ENCODE peak calls at places on chromosome 4, in four cellular contexts. T is A549, A is right lobe of liver, U is endothelial cell of umbilical vein. R is an unnamed sample.

GRCh38 chr4:145289403-145290076 is 109.2 kb upstream of the OTUD4 start:
- DNase-seq in T (no peak), A (no peak), U (no peak), R (no peak)

GRCh38 chr4:52843351-52843750 is 18.8 kb upstream of the RASL11B start:
- DNase-seq in T (no peak), A (no peak), U (no peak), R (no peak)

GRCh38 chr4:98504091-98504490 is 154.3 kb downstream of the TSPAN5 start:
- DNase-seq in T (no peak), A (no peak), U (no peak), R (no peak)

GRCh38 chr4:84582988-84583870 is at the start of gene CDS1:
- DNase-seq in T (peak; percentile 6), A (peak; percentile 45), U (no peak), R (peak; percentile 77)

GRCh38 chr4:142222127-142222526 is 585.7 kb downstream of the IL15 start:
- DNase-seq in T (no peak), A (no peak), U (no peak), R (no peak)

GRCh38 chr4:158895797-158896442 is 127.1 kb downstream of the FNIP2 start:
- DNase-seq in T (no peak), A (no peak), U (peak; percentile 44), R (peak; percentile 31)

GRCh38 chr4:81118086-81118485 is 87.6 kb downstream of the BMP3 start:
- DNase-seq in T (no peak), A (no peak), U (no peak), R (no peak)

GRCh38 chr4:163087805-163088204 is 78.9 kb downstream of the NAF1 start:
- DNase-seq in T (no peak), A (no peak), U (no peak), R (no peak)

GRCh38 chr4:140158234-140159030 is 4.4 kb upstream of the MAML3 start:
- DNase-seq in T (no peak), A (peak; percentile 85), U (peak; percentile 67), R (peak; percentile 71)

GRCh38 chr4:76277667-76278066 is 26.1 kb downstream of the FAM47E start:
- DNase-seq in T (no peak), A (no peak), U (no peak), R (no peak)
- TF ChIP-seq CTCF in T (no peak), A (no peak), U (no peak), R (no peak)

DNA sequence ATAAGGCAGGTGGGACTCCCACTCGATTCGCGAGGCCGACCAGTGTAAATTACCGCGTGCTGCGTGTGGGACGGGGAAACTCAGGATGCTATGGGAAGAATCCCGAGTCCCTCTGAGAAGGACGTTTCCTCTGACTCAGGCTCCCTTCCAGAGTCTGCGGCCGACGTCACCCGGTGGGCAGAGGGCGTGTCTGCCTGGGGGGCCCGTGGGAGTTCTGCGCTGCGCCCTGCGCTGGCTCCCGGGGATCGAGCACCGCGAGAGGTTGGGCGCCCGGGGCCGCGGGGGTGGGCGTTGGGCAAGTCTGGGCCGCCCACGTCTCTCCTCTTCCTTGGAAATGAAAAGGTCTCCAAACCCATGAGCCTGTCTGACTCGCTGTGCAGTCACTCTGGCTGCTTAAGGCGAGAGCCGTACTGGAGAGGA is 546 bp downstream of the NIPAL1 start:
- DNase-seq in T (peak; percentile 25), A (peak; percentile 49), U (peak; percentile 56), R (peak; percentile 69)
- TF ChIP-seq POLR2A in T (no peak), A (no peak), U (no peak), R (no peak)

DNA sequence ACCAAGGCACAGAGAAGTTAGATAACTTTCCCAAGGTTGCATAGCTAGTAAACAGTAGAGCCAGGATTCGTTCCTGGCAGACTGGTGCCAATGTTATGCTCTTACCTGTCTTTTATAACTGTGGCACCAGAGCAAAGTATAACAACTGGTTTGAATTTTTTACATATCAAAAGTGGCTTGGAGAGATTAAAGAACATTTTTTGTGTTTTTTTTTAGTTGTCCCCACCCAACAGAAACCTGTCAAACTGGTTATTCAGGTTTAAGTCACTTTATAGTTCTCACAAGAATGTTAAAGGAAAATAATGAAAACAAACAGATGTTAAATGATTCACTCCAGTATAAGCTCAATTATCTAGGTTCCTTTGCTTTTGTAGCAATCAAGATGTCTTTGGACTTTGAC is 15.6 kb upstream of the FAM47E start:
- DNase-seq in T (no peak), A (no peak), U (no peak), R (no peak)
- H3K27ac ChIP-seq in T (no peak overlapping the region), A (no peak overlapping the region), U (no peak overlapping the region), R (no peak overlapping the region)

GRCh38 chr4:3192827-3193226 is 56.1 kb upstream of the MSANTD1 start:
- DNase-seq in T (no peak), A (no peak), U (no peak), R (no peak)

GRCh38 chr4:3192188-3192587 is 56.8 kb upstream of the MSANTD1 start:
- DNase-seq in T (no peak), A (no peak), U (no peak), R (no peak)

GRCh38 chr4:3196670-3197359 is 52.1 kb upstream of the MSANTD1 start:
- DNase-seq in T (no peak), A (no peak), U (no peak), R (no peak)

GRCh38 chr4:3190549-3190948 is 58.4 kb upstream of the MSANTD1 start:
- DNase-seq in T (no peak), A (no peak), U (no peak), R (no peak)

DNA sequence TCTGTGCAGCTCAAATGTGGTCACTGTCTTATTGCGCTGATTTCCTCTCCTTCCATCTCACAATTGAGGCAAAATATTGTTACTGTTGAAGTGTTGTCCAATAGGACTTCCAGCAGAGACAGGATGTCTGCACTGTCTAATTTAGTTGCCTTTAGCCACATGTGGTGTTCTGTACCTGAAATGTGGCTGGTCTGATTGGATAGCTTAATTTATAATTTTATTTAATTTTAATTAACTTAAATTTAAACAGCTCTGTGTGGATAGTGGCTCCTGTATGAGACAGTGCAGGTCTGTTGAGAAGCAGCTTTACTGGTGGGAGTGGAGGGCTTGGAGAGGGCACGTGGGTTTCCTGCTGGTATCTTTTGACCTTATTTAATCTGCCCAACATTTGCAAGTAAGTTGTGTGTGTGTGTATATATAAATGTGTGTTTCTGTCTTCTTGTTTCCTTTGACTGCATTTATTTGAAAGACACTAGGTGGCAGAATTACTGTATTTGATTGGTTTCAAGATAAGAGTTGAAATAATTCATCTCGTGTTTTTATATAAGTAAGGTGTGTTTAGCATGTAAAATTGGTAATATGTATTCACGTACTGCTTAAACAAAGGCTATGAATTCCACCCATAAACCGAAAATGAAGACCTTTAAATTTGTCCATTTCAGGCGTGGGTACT is 55.3 kb upstream of the MSANTD1 start:
- DNase-seq in T (no peak), A (no peak), U (peak; percentile 44), R (no peak)
- TF ChIP-seq CTCF in T (peak; percentile 44), A (peak; percentile 59), U (peak; percentile 20), R (no peak)

GRCh38 chr4:77157859-77158486 is 966 bp downstream of the CCNG2 start:
- DNase-seq in T (peak; percentile 69), A (peak; percentile 87), U (peak; percentile 90), R (peak; percentile 85)

GRCh38 chr4:77155631-77156345 is 1.2 kb upstream of the CCNG2 start:
- DNase-seq in T (no peak), A (no peak), U (no peak), R (no peak)

GRCh38 chr4:77156533-77156911 is 485 bp upstream of the CCNG2 start:
- DNase-seq in T (peak; percentile 95), A (peak; percentile 97), U (peak; percentile 99), R (peak; percentile 95)

GRCh38 chr4:77158487-77158861 is 1.5 kb downstream of the CCNG2 start:
- DNase-seq in T (no peak), A (no peak), U (no peak), R (no peak)

DNA sequence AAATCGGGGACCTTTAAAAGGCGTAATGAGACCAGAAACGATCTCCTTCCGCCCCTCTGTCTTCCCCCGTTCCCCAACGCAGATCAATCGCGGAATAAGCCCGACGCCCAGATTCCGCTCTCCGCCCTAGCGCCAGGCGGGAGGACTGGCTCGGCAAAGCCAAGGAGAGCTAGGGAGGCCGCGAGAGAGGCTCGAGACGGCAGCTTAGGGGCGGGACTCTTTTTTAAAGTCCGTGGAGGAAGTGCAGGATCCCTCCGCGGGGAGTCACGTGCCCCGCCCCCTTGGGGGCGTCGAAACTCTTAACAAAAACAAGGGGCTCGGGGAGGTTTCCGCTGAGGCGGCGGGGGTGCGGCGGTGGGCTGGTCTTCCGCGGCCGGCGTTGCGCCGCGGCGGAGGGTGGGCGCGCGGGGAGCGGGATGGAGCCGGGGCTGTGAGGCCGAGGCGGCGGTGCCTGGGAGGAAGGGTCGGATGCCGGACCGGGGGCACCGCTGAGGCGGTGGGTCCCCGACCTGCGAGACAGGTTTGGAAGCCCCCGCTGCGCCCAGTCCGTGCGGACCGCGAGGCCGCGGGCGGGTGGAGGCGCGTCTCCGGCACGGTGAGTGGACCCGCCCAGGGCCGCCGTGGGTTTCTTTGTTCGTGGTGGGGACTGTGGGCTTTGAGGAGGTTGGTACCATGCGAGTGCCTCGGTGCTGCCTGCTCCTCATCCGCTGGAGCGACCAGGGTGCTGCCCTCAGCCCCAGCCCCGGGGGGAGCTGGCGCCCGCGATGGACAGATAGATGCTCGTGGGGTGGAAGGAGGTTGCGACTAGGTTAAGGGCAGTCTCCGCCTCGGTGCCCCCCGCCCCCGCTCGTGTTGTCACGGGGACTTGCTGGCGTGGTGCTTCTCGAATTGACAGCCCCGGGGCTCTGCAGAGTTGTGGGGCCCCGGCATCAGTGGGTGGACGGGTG is at the start of gene CCNG2:
- DNase-seq in T (peak; percentile 8), A (peak; percentile 83), U (no peak), R (peak; percentile 84)
- TF ChIP-seq POLR2A in T (peak; percentile 23), A (peak; percentile 61), U (peak; percentile 76), R (no peak)

GRCh38 chr4:40124690-40125089 is 68.0 kb downstream of the N4BP2 start:
- DNase-seq in T (no peak), A (no peak), U (no peak), R (no peak)
- H3K27ac ChIP-seq in T (no peak overlapping the region), A (no peak overlapping the region), U (no peak overlapping the region), R (peak overlapping the region; percentile 28)

DNA sequence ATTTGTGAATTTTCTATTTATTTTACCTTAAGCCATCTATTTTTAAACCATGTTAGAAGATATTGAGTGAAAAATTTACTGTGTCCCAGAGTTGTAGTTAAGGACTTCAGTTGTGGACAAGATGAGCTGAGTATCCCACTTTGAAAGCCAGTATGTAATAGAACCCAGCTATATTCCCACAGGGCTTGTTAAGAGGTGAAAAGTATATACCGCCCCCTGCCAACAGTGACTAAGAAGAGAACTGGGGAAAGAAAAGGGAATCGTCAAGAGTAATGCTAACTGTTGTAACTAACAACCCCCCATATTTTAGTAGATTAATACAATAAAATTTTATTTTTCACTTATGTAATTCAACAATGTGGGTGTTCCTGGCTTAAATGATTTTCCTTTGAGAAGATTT is 250.3 kb upstream of the GIMD1 start:
- DNase-seq in T (no peak), A (no peak), U (no peak), R (no peak)
- TF ChIP-seq CTCF in T (no peak), A (no peak), U (no peak), R (no peak)

DNA sequence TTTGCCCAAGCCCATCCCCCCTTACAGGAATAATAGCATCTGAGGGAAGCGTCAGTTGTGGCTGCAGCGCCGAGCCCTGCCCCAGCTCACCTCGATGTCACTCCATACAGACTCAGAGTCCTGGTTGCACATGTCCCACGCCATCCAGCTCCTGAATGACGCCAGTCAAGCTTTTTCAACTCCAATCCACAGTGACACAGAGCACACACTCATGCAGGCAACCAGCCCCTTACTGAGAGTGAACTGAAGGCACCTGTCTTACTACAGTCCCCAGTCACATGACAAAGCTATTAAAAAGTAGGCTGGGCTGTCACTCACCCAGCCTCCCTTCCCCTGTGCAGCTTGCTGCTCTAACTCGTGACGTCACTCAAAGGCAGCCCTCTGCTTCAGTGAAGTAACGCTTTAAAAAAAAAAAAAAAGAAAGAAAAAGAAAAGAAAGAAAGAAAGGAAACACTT is at the start of gene PPARGC1A:
- DNase-seq in T (no peak), A (peak; percentile 82), U (no peak), R (peak; percentile 70)
- TF ChIP-seq POLR2A in T (no peak), A (peak; percentile 94), U (no peak), R (no peak)

R was measured in stomach.